ENCODE peak calls at places on chromosomes 1 and 21, in five cellular contexts. H is nephron progenitor cell, O is spleen, N is progenitor cell of endocrine pancreas, M is stomach. S is an unnamed sample.

GRCh38 chr1:183209533-183210158 is 23.6 kb downstream of the LAMC2 start:
- DNase-seq in O (no peak), N (no peak), H (no peak), M (no peak), S (no peak)

GRCh38 chr1:228376651-228377631 is 29.7 kb downstream of the TRIM11 start:
- DNase-seq in O (peak; percentile 73), H (no peak), M (no peak), N (no peak), S (no peak)

GRCh38 chr1:67677408-67677807 is 7.6 kb upstream of the GADD45A start:
- DNase-seq in O (no peak), H (no peak), N (no peak), M (no peak), S (no peak)

GRCh38 chr1:7491089-7491817 is 279.8 kb upstream of the VAMP3 start:
- DNase-seq in H (no peak), M (no peak), N (no peak), O (no peak), S (no peak)

GRCh38 chr1:44267438-44267837 is 54.2 kb downstream of the DMAP1 start:
- DNase-seq in N (no peak), O (no peak), M (no peak), H (no peak), S (no peak)

GRCh38 chr1:35883681-35884155 is 709 bp downstream of the AGO1 start:
- DNase-seq in O (peak; percentile 84), M (peak; percentile 54), N (peak; percentile 68), H (peak; percentile 77), S (peak; percentile 78)

GRCh38 chr1:5831600-5832335 is 160.5 kb downstream of the NPHP4 start:
- DNase-seq in N (no peak), H (no peak), M (no peak), O (no peak), S (no peak)

GRCh38 chr21:34635307-34635706 is 20.4 kb upstream of the RCAN1 start:
- DNase-seq in M (no peak), N (no peak), H (no peak), O (no peak), S (peak; percentile 47)

GRCh38 chr1:203627819-203628184 is 1.2 kb downstream of the ATP2B4 start:
- DNase-seq in O (no peak), N (no peak), M (peak; percentile 37), H (peak; percentile 19), S (no peak)

GRCh38 chr1:186518395-186518794 is 57.5 kb upstream of the PDC start:
- DNase-seq in O (no peak), H (no peak), N (no peak), M (no peak), S (no peak)

GRCh38 chr1:30966690-30967369 is 58.3 kb upstream of the SDC3 start:
- DNase-seq in N (no peak), H (no peak), O (no peak), M (no peak), S (peak; percentile 26)

GRCh38 chr1:159936284-159936904 is 9.0 kb downstream of the IGSF9 start:
- DNase-seq in O (peak; percentile 94), N (peak; percentile 86), M (peak; percentile 88), H (peak; percentile 91), S (peak; percentile 91)

GRCh38 chr1:23097316-23097715 is 71.3 kb downstream of the LUZP1 start:
- DNase-seq in O (no peak), N (no peak), H (no peak), M (no peak), S (no peak)

GRCh38 chr1:164623805-164624204 is 64.8 kb downstream of the PBX1 start:
- DNase-seq in M (no peak), N (no peak), O (no peak), H (no peak), S (no peak)

GRCh38 chr1:148352470-148353118 is 130.5 kb downstream of the PPIAL4G start:
- DNase-seq in M (no peak), O (no peak), H (no peak), N (no peak), S (no peak)

DNA sequence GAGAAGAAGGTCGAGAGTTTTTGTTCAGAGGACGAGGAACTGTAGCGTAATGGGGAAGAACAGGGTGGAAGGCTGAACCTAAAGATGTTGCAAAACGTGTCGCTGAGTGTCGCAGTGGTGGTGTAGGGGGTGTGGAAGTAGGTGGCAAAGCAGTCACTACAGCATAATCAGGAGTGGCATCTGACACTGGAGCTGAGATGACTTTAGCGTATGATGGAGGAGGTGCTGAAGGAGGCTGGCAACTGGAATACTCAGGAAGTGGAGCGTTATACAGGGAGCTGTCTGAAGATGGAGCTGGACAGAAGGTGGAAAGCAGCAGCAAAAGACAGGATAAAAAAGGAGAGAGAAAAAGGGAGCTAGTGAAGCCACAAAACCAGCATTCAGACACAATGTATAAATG is 89.9 kb upstream of the LBR start:
- DNase-seq in H (no peak), O (no peak), M (no peak), N (no peak), S (no peak)
- TF ChIP-seq CTCF in H (no peak), O (no peak), M (no peak), N (no peak), S (no peak)

GRCh38 chr1:175317795-175318194 is 125.2 kb upstream of the KIAA0040 start:
- DNase-seq in N (no peak), O (no peak), M (peak; percentile 39), H (no peak), S (no peak)

GRCh38 chr1:175320804-175321203 is 128.2 kb upstream of the KIAA0040 start:
- DNase-seq in M (no peak), O (no peak), H (no peak), N (no peak), S (no peak)

GRCh38 chr1:175319112-175319911 is 126.7 kb upstream of the KIAA0040 start:
- DNase-seq in H (peak; percentile 72), N (peak; percentile 55), O (peak; percentile 89), M (peak; percentile 84), S (peak; percentile 81)

GRCh38 chr1:175318633-175319032 is 126.1 kb upstream of the KIAA0040 start:
- DNase-seq in M (no peak), O (no peak), H (no peak), N (no peak), S (no peak)

GRCh38 chr1:175319912-175320230 is 127.3 kb upstream of the KIAA0040 start:
- DNase-seq in M (no peak), H (no peak), O (no peak), N (no peak), S (no peak)
- TF ChIP-seq CTCF in M (no peak), H (no peak), O (peak; percentile 36), N (no peak), S (peak; percentile 29)

DNA sequence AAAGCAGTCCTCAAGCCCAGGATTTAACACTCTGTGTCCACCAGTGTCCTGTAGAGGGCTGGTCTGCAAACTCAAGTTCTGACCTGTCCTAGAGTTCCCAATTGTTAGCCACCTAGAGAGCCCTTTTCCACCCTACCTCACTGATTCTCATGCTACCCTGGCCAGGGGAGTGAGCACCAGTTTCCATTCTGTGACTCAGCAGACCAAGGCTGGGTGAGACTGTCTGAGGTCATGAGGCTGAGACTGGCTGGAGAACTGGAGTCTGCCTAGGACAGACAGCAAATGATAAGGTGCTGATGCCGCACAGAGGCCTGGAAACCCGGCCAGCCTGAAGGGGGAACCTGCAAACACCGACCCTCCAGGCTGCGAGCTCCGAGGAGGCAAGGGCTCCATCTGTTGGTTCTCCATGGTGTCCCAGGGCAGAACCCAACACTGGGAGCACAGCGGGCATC is 13.7 kb downstream of the GLIS1 start:
- DNase-seq in H (peak; percentile 44), M (no peak), O (no peak), N (no peak), S (no peak)
- TF ChIP-seq CTCF in H (peak; percentile 38), M (no peak), O (no peak), N (peak; percentile 49), S (no peak)

GRCh38 chr1:109491372-109491771 is 2.5 kb upstream of the CYB561D1 start:
- DNase-seq in M (no peak), O (no peak), N (no peak), H (no peak), S (no peak)

GRCh38 chr1:109488696-109489095 is 5.0 kb downstream of the ATXN7L2 start:
- DNase-seq in H (no peak), O (no peak), M (no peak), N (no peak), S (no peak)

GRCh38 chr1:109490934-109491302 is 3.0 kb upstream of the CYB561D1 start:
- DNase-seq in N (no peak), M (no peak), O (peak; percentile 83), H (no peak), S (no peak)

GRCh38 chr1:109490029-109490933 is 3.6 kb upstream of the CYB561D1 start:
- DNase-seq in H (peak; percentile 79), M (peak; percentile 75), O (peak; percentile 84), N (peak; percentile 51), S (peak; percentile 88)

GRCh38 chr1:109488201-109488600 is 4.5 kb downstream of the ATXN7L2 start:
- DNase-seq in M (no peak), H (no peak), O (no peak), N (no peak), S (no peak)
- TF ChIP-seq CTCF in M (no peak), H (no peak), O (no peak), N (no peak), S (no peak)

GRCh38 chr1:41504126-41505035 is 19.9 kb upstream of the EDN2 start:
- DNase-seq in O (no peak), M (no peak), N (no peak), H (no peak), S (no peak)
- TF ChIP-seq CTCF in O (no peak), M (no peak), N (no peak), H (no peak), S (no peak)

GRCh38 chr1:11749203-11749689 is 12.7 kb upstream of the C1orf167 start:
- DNase-seq in O (peak; percentile 92), N (no peak), H (no peak), M (peak; percentile 55), S (peak; percentile 74)
- TF ChIP-seq CTCF in O (peak; percentile 80), N (peak; percentile 31), H (no peak), M (peak; percentile 59), S (peak; percentile 42)

GRCh38 chr1:173405281-173405680 is 71.9 kb upstream of the PRDX6 start:
- DNase-seq in M (no peak), N (no peak), H (no peak), O (no peak), S (no peak)

GRCh38 chr1:173407846-173408245 is 69.3 kb upstream of the PRDX6 start:
- DNase-seq in O (no peak), N (no peak), H (no peak), M (no peak), S (no peak)

GRCh38 chr1:173403996-173404395 is 73.1 kb upstream of the PRDX6 start:
- DNase-seq in M (no peak), H (no peak), O (no peak), N (no peak), S (no peak)

GRCh38 chr1:173406783-173407230 is 70.3 kb upstream of the PRDX6 start:
- DNase-seq in N (no peak), H (no peak), M (no peak), O (no peak), S (no peak)

DNA sequence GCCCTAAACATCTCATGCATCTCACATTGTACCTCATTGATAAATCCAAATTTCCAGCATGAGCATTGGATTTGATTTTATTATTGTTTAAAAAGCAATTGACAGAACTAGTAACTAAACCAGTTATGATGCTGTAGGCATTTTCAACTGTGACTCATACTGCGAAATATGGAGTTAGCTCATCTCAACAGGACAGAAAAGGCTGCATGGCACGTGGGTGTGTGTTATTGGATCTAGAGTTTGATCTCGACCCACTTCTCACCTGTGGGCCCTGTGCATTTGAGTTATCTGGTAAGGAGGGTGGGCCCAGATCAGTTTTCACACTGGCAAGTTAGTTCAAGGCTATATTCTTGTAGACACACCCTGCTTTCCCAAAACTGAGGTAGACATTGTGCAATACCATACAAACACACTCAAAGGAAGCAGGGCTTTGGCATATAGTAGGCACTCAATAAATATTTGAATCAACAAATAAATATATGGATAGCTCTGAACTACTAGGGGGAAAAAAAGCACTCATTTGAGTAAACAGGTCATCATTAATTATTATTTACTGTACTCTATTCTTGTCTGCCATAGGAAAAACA is 71.3 kb upstream of the PRDX6 start:
- DNase-seq in O (no peak), H (no peak), N (no peak), M (no peak), S (no peak)
- TF ChIP-seq CTCF in O (no peak), H (no peak), N (no peak), M (no peak), S (no peak)

S was measured in glutamatergic neuron.